ENCODE peak calls at places on chromosomes 3 and 15, in seven cellular contexts. S, I, E, W, J, K and C are unnamed samples. For H3K4me1, the result is how much of the 10 kb centered on the place peaks cover.

GRCh38 chr15:74957301-74958035 is 896 bp upstream of the RPP25 start:
- DNase-seq in S (peak), I (peak), E (peak), W (peak), J (peak), K (no peak), C (no peak)

GRCh38 chr3:56758539-56758981 is 43.2 kb downstream of the ARHGEF3 start:
- DNase-seq in S (peak), I (no peak), E (no peak), W (no peak), J (no peak), K (peak), C (peak)

GRCh38 chr3:58352624-58353023 is 19.9 kb downstream of the PXK start:
- DNase-seq in S (no peak), I (no peak), E (no peak), W (no peak), J (no peak), K (no peak), C (no peak)

GRCh38 chr15:100849021-100849831 is 30.4 kb upstream of the ALDH1A3 start:
- DNase-seq in S (peak), I (peak), E (peak), W (peak), J (no peak), K (peak), C (peak)

GRCh38 chr3:134675726-134676252 is 25.0 kb upstream of the KY start:
- DNase-seq in S (no peak), I (no peak), E (no peak), W (no peak), J (no peak), K (peak), C (no peak)

GRCh38 chr3:20608054-20608738 is 422.2 kb upstream of the SGO1 start:
- DNase-seq in S (no peak), I (no peak), E (no peak), W (no peak), J (no peak), K (no peak), C (no peak)

GRCh38 chr3:128163432-128163831 is 10.2 kb downstream of the EEFSEC start:
- DNase-seq in S (no peak), I (no peak), E (no peak), W (no peak), J (no peak), K (no peak), C (no peak)

GRCh38 chr3:111745786-111746185 is 113.3 kb upstream of the PHLDB2 start:
- DNase-seq in S (no peak), I (no peak), E (no peak), W (no peak), J (no peak), K (no peak), C (no peak)

GRCh38 chr3:129461022-129461421 is 21.0 kb downstream of the IFT122 start:
- DNase-seq in S (peak), I (peak), E (no peak), W (no peak), J (no peak), K (peak), C (no peak)

GRCh38 chr3:179450901-179451334 is 352 bp downstream of the GNB4 start:
- DNase-seq in S (peak), I (peak), E (peak), W (peak), J (no peak), K (peak), C (no peak)

GRCh38 chr3:180594631-180595348 is 7.2 kb upstream of the TTC14 start:
- DNase-seq in S (peak), I (peak), E (no peak), W (no peak), J (no peak), K (peak), C (no peak)

GRCh38 chr15:100602822-100603393 is 519 bp downstream of the ASB7 start:
- DNase-seq in S (peak), I (no peak), E (no peak), W (no peak), J (peak), K (peak), C (peak)

GRCh38 chr15:27124287-27124830 is 153.4 kb downstream of the GABRG3 start:
- DNase-seq in S (peak), I (no peak), E (no peak), W (no peak), J (no peak), K (no peak), C (no peak)

GRCh38 chr15:65097651-65098263 is 17.2 kb downstream of the UBAP1L start:
- DNase-seq in S (no peak), I (no peak), E (no peak), W (no peak), J (no peak), K (no peak), C (no peak)

GRCh38 chr3:56702487-56703315 is 19.6 kb upstream of the TASOR start:
- DNase-seq in S (peak), I (peak), E (no peak), W (no peak), J (no peak), K (peak), C (peak)

GRCh38 chr3:50671331-50671730 is 3.4 kb upstream of the DOCK3 start:
- DNase-seq in S (peak), I (peak), E (no peak), W (no peak), J (no peak), K (peak), C (no peak)

GRCh38 chr3:155745795-155746550 is 1.1 kb upstream of the PLCH1 start:
- DNase-seq in S (peak), I (no peak), E (no peak), W (no peak), J (peak), K (no peak), C (no peak)

GRCh38 chr15:64949383-64950141 is 37.9 kb downstream of the ANKDD1A start:
- DNase-seq in S (no peak), I (no peak), E (no peak), W (no peak), J (no peak), K (no peak), C (no peak)

GRCh38 chr3:185555101-185555501 is 2.7 kb upstream of the LIPH start:
- DNase-seq in S (no peak), I (no peak), E (no peak), W (no peak), J (no peak), K (peak), C (no peak)

GRCh38 chr15:77547801-77548607 is 84.7 kb downstream of the LINGO1 start:
- DNase-seq in S (no peak), I (no peak), E (peak), W (no peak), J (peak), K (no peak), C (no peak)
- H3K4me1 ChIP-seq in S (under half), I (under half), E (under half), W (under half), J (under half), K (under half), C (under half)

GRCh38 chr15:70829366-70830166 is 24.4 kb downstream of the LARP6 start:
- DNase-seq in S (no peak), I (no peak), E (no peak), W (no peak), J (no peak), K (peak), C (no peak)
- H3K4me1 ChIP-seq in S (under half), I (under half), E (under half), W (under half), J (under half), K (under half), C (under half)

GRCh38 chr3:49174586-49174985 is 3.2 kb downstream of the KLHDC8B start:
- DNase-seq in S (no peak), I (no peak), E (no peak), W (no peak), J (no peak), K (no peak), C (no peak)

GRCh38 chr3:49175530-49175929 is 4.1 kb downstream of the KLHDC8B start:
- DNase-seq in S (no peak), I (no peak), E (no peak), W (no peak), J (no peak), K (no peak), C (no peak)

GRCh38 chr3:49172616-49173041 is 1.2 kb downstream of the KLHDC8B start:
- DNase-seq in S (no peak), I (no peak), E (peak), W (no peak), J (no peak), K (no peak), C (no peak)

GRCh38 chr3:49173116-49173791 is 1.9 kb downstream of the KLHDC8B start:
- DNase-seq in S (peak), I (no peak), E (peak), W (peak), J (peak), K (no peak), C (no peak)

DNA sequence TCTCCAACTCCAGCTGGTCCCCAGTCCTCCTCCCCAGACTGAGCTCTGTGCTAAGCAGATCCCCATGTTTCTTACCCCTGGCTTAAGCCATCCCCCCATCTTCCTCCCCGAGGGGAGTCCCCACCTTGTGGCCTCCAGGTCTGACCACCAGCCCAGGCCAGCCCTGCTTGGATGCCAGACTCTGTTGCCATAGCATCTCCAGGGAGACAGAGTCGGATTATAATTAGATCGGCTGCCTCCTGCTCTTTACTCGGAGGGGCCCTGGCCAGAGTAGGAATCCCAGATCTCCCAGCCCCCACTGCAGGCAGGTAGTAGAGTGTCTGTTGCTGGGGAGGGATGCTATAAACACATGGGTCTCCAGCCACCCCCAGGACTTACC is 2.4 kb downstream of the KLHDC8B start:
- DNase-seq in S (peak), I (no peak), E (peak), W (no peak), J (no peak), K (no peak), C (no peak)
- H3K4me1 ChIP-seq in S (under half), I (under half), E (under half), W (under half), J (under half), K (under half), C (under half)

DNA sequence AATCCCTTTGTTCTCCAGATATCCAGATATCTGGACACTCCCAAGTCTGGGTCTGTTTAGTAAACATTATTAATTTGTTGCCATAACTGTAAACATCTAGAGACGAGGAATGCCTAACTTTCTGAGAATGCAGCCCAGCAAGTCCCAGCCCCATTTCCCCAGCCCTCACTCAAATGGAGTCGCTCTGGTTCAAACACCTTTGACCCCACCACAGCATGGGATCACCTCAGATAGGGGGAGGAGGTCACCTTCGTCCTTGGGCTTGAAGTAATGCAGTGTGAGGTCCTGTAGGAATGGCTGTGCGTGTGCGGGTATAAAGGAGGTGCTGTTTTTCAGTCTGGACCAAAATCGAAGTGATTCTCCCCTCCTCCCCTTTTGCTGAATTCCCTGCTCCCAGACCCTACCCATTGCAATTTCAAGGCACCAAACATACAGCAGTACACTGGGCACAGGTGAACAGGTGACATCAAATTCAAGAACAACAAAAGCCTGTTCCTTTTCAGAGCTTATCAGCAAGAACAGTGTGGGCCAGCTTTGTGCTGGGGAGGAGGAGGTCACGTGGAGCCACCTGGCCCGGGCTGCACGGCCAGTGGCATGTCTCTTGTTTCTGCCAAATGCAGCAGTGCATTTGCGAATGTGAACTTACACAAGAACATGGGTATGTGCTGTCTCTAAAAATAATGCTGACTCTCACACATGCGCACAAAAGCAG is 57.5 kb upstream of the TRPM1 start:
- DNase-seq in S (no peak), I (no peak), E (no peak), W (no peak), J (no peak), K (no peak), C (no peak)
- H3K4me1 ChIP-seq in S (under half), I (under half), E (under half), W (under half), J (under half), K (under half), C (under half)

GRCh38 chr15:80985976-80986375 is 3.6 kb downstream of the MESD start:
- DNase-seq in S (no peak), I (no peak), E (no peak), W (no peak), J (no peak), K (no peak), C (no peak)

GRCh38 chr15:80989110-80989517 is 505 bp downstream of the MESD start:
- DNase-seq in S (peak), I (no peak), E (no peak), W (no peak), J (no peak), K (no peak), C (no peak)

GRCh38 chr15:80988148-80988796 is 1.3 kb downstream of the MESD start:
- DNase-seq in S (no peak), I (no peak), E (no peak), W (no peak), J (no peak), K (no peak), C (no peak)

GRCh38 chr15:80984856-80985255 is 4.8 kb downstream of the MESD start:
- DNase-seq in S (no peak), I (no peak), E (no peak), W (no peak), J (no peak), K (no peak), C (no peak)

GRCh38 chr15:80986487-80986886 is 3.1 kb downstream of the MESD start:
- DNase-seq in S (no peak), I (no peak), E (no peak), W (no peak), J (no peak), K (no peak), C (no peak)
- H3K4me1 ChIP-seq in S (under half), I (under half), E (under half), W (under half), J (under half), K (under half), C (half or more)

GRCh38 chr3:172151610-172152293 is 112.4 kb downstream of the FNDC3B start:
- DNase-seq in S (no peak), I (no peak), E (no peak), W (no peak), J (no peak), K (no peak), C (no peak)

GRCh38 chr3:172150896-172151295 is 111.5 kb downstream of the FNDC3B start:
- DNase-seq in S (no peak), I (no peak), E (no peak), W (no peak), J (no peak), K (no peak), C (no peak)

GRCh38 chr3:172152294-172152649 is 112.9 kb downstream of the FNDC3B start:
- DNase-seq in S (peak), I (no peak), E (no peak), W (no peak), J (no peak), K (no peak), C (no peak)

GRCh38 chr3:172153335-172153861 is 114.0 kb downstream of the FNDC3B start:
- DNase-seq in S (peak), I (peak), E (peak), W (peak), J (no peak), K (peak), C (peak)

DNA sequence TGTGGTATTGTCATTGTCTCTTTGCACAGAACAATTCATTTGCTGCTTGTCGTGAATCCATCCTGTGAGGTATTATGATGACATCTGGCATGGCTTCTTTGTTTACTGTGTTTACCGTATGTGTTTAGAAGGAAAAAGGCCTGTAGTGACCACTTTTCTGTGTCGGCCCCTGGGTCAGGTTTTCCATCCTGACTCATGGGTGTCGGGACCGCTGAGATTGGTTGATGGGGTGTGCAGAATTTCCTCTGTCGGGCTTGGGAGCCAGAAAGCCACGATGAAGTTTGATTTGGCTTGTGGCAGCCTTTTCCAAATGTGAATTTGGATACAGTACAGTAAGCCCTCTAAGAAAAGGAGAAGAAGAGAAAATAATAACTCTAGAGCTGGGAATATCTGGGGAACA is 113.5 kb downstream of the FNDC3B start:
- DNase-seq in S (peak), I (no peak), E (no peak), W (no peak), J (no peak), K (peak), C (no peak)
- H3K4me1 ChIP-seq in S (half or more), I (half or more), E (under half), W (half or more), J (under half), K (under half), C (under half)